ENCODE peak calls at places on chromosome 7, in nine cellular contexts. N, P, Y, U, T, F, W, G and J are unnamed samples.

GRCh38 chr7:47609803-47610452 is 28.0 kb upstream of the TNS3 start:
- DNase-seq in N (no peak), P (no peak), Y (no peak), U (no peak), T (no peak), F (no peak), W (no peak), G (no peak), J (no peak)

GRCh38 chr7:107658467-107658866 is 2.2 kb upstream of the SLC26A4 start:
- DNase-seq in N (no peak), P (no peak), Y (no peak), U (no peak), T (no peak), F (no peak), W (no peak), G (no peak), J (no peak)

GRCh38 chr7:37488163-37488759 is 39.6 kb upstream of the ELMO1 start:
- DNase-seq in N (no peak), P (no peak), Y (no peak), U (no peak), T (no peak), F (peak; percentile 2), W (no peak), G (no peak), J (no peak)

GRCh38 chr7:131336956-131337355 is 9.3 kb downstream of the MKLN1 start:
- DNase-seq in N (no peak), P (no peak), Y (no peak), U (no peak), T (no peak), F (no peak), W (no peak), G (no peak), J (peak; percentile 52)

GRCh38 chr7:1639071-1639470 is 31.0 kb upstream of the ELFN1 start:
- DNase-seq in N (no peak), P (no peak), Y (no peak), U (no peak), T (no peak), F (no peak), W (no peak), G (no peak), J (no peak)

GRCh38 chr7:95596183-95597135 is at the start of gene PDK4:
- DNase-seq in N (peak; percentile 98), P (peak; percentile 37), Y (peak; percentile 56), U (no peak), T (no peak), F (no peak), W (no peak), G (no peak), J (no peak)

GRCh38 chr7:76260171-76260703 is 42.2 kb upstream of the HSPB1 start:
- DNase-seq in N (no peak), P (peak; percentile 73), Y (peak; percentile 90), U (no peak), T (peak; percentile 26), F (no peak), W (no peak), G (peak; percentile 45), J (peak; percentile 56)

GRCh38 chr7:100752994-100753393 is 19.6 kb downstream of the ZAN start:
- DNase-seq in N (no peak), P (no peak), Y (no peak), U (no peak), T (no peak), F (no peak), W (no peak), G (no peak), J (no peak)

GRCh38 chr7:101816499-101817030 is 861 bp upstream of the CUX1 start:
- DNase-seq in N (no peak), P (peak; percentile 62), Y (peak; percentile 43), U (peak; percentile 48), T (no peak), F (no peak), W (peak; percentile 77), G (no peak), J (peak; percentile 60)

GRCh38 chr7:68314208-68314607 is 1284.1 kb upstream of the AUTS2 start:
- DNase-seq in N (no peak), P (no peak), Y (no peak), U (no peak), T (no peak), F (no peak), W (no peak), G (no peak), J (no peak)

GRCh38 chr7:155995183-155995612 is 182.9 kb upstream of the SHH start:
- DNase-seq in N (no peak), P (no peak), Y (no peak), U (no peak), T (no peak), F (no peak), W (no peak), G (no peak), J (peak; percentile 7)

GRCh38 chr7:32479574-32480200 is 10.5 kb downstream of the LSM5 start:
- DNase-seq in N (no peak), P (peak; percentile 42), Y (peak; percentile 64), U (peak; percentile 41), T (no peak), F (peak; percentile 58), W (no peak), G (no peak), J (peak; percentile 57)

GRCh38 chr7:131145026-131145425 is 182.7 kb upstream of the MKLN1 start:
- DNase-seq in N (no peak), P (no peak), Y (no peak), U (no peak), T (no peak), F (no peak), W (no peak), G (no peak), J (no peak)

GRCh38 chr7:46191776-46192175 is 270.7 kb upstream of the IGFBP3 start:
- DNase-seq in N (no peak), P (no peak), Y (no peak), U (no peak), T (no peak), F (no peak), W (no peak), G (no peak), J (no peak)

GRCh38 chr7:19107392-19108147 is 9.9 kb downstream of the TWIST1 start:
- DNase-seq in N (no peak), P (peak; percentile 42), Y (no peak), U (peak; percentile 14), T (no peak), F (no peak), W (no peak), G (no peak), J (no peak)

GRCh38 chr7:64755881-64756280 is 38.3 kb upstream of the ZNF138 start:
- DNase-seq in N (no peak), P (no peak), Y (no peak), U (no peak), T (no peak), F (no peak), W (no peak), G (no peak), J (no peak)

GRCh38 chr7:94913391-94913790 is 6.0 kb downstream of the PPP1R9A start:
- DNase-seq in N (no peak), P (no peak), Y (no peak), U (no peak), T (no peak), F (no peak), W (no peak), G (no peak), J (no peak)

GRCh38 chr7:113810108-113810748 is 108.6 kb downstream of the PPP1R3A start:
- DNase-seq in N (no peak), P (no peak), Y (no peak), U (no peak), T (no peak), F (no peak), W (no peak), G (no peak), J (no peak)

GRCh38 chr7:158707610-158708009 is 3.0 kb upstream of the NCAPG2 start:
- DNase-seq in N (no peak), P (no peak), Y (no peak), U (no peak), T (no peak), F (no peak), W (no peak), G (no peak), J (peak; percentile 45)

GRCh38 chr7:140447841-140448240 is 31.5 kb downstream of the MKRN1 start:
- DNase-seq in N (no peak), P (no peak), Y (no peak), U (no peak), T (no peak), F (no peak), W (no peak), G (no peak), J (no peak)

GRCh38 chr7:139748373-139748765 is 29.4 kb downstream of the HIPK2 start:
- DNase-seq in N (no peak), P (no peak), Y (no peak), U (no peak), T (no peak), F (no peak), W (no peak), G (no peak), J (no peak)

GRCh38 chr7:711093-711966 is 15.2 kb upstream of the DNAAF5 start:
- DNase-seq in N (no peak), P (no peak), Y (no peak), U (no peak), T (no peak), F (no peak), W (no peak), G (no peak), J (no peak)

GRCh38 chr7:96508371-96508770 is 186.5 kb upstream of the SLC25A13 start:
- DNase-seq in N (no peak), P (no peak), Y (no peak), U (no peak), T (no peak), F (no peak), W (no peak), G (no peak), J (no peak)

GRCh38 chr7:151552352-151553028 is 32.8 kb upstream of the RHEB start:
- DNase-seq in N (no peak), P (no peak), Y (no peak), U (no peak), T (no peak), F (no peak), W (no peak), G (no peak), J (no peak)

GRCh38 chr7:174704-175103 is 17.7 kb upstream of the FAM20C start:
- DNase-seq in N (no peak), P (no peak), Y (no peak), U (no peak), T (no peak), F (no peak), W (no peak), G (no peak), J (no peak)

GRCh38 chr7:133520248-133520647 is 267.4 kb downstream of the EXOC4 start:
- DNase-seq in N (no peak), P (no peak), Y (no peak), U (no peak), T (no peak), F (no peak), W (no peak), G (no peak), J (no peak)

GRCh38 chr7:5183155-5183554 is 6.9 kb upstream of the WIPI2 start:
- DNase-seq in N (no peak), P (no peak), Y (no peak), U (no peak), T (no peak), F (no peak), W (no peak), G (no peak), J (no peak)

GRCh38 chr7:134767567-134768168 is 11.8 kb upstream of the CALD1 start:
- DNase-seq in N (no peak), P (no peak), Y (no peak), U (no peak), T (no peak), F (no peak), W (no peak), G (no peak), J (peak; percentile 85)